ENCODE peak calls at places on chromosomes 6 and 20, in five cellular contexts. Y is upper lobe of right lung; T is lung; F is CD8-positive, alpha-beta T cell; B is OCI-LY7. W is an unnamed sample.
A peak's percentile ranks its signal among the peaks of the same experiment; 100 is the strongest.

GRCh38 chr6:136752554-136752953 is 39.7 kb downstream of the MAP3K5 start:
- DNase-seq in Y (no peak), T (no peak), F (no peak), B (no peak), W (no peak)

GRCh38 chr6:79630400-79630882 is 688 bp upstream of the SH3BGRL2 start:
- DNase-seq in Y (no peak), T (no peak), F (no peak), B (no peak), W (no peak)

GRCh38 chr6:152220785-152221184 is 413.3 kb downstream of the ESR1 start:
- DNase-seq in Y (no peak), T (no peak), F (no peak), B (no peak), W (no peak)

GRCh38 chr6:138430361-138431145 is 26.5 kb downstream of the HEBP2 start:
- DNase-seq in Y (no peak), T (no peak), F (no peak), B (no peak), W (no peak)

GRCh38 chr20:59004493-59004762 is 2.6 kb downstream of the CTSZ start:
- DNase-seq in Y (peak; percentile 85), T (no peak), F (peak; percentile 41), B (no peak), W (no peak)

GRCh38 chr6:68527691-68528090 is 107.4 kb upstream of the ADGRB3 start:
- DNase-seq in Y (no peak), T (no peak), F (no peak), B (no peak), W (no peak)

GRCh38 chr6:89483111-89483720 is 50.3 kb downstream of the ANKRD6 start:
- DNase-seq in Y (no peak), T (peak; percentile 34), F (no peak), B (no peak), W (peak; percentile 99)

GRCh38 chr6:71619836-71620235 is 266.5 kb upstream of the RIMS1 start:
- DNase-seq in Y (no peak), T (no peak), F (no peak), B (no peak), W (no peak)

GRCh38 chr20:21505810-21506530 is 7.9 kb downstream of the NKX2-2 start:
- DNase-seq in Y (peak; percentile 75), T (no peak), F (peak; percentile 61), B (no peak), W (no peak)

GRCh38 chr6:26475823-26476729 is 18.3 kb downstream of the BTN2A1 start:
- DNase-seq in Y (no peak), T (no peak), F (no peak), B (no peak), W (no peak)
- H3K36me3 ChIP-seq in Y (no peaks in the 10 kb centered on the region), T (no peaks in the 10 kb centered on the region), F (no peaks in the 10 kb centered on the region), B (peaks cover 28% of the 10 kb centered on the region), W (no peaks in the 10 kb centered on the region)

DNA sequence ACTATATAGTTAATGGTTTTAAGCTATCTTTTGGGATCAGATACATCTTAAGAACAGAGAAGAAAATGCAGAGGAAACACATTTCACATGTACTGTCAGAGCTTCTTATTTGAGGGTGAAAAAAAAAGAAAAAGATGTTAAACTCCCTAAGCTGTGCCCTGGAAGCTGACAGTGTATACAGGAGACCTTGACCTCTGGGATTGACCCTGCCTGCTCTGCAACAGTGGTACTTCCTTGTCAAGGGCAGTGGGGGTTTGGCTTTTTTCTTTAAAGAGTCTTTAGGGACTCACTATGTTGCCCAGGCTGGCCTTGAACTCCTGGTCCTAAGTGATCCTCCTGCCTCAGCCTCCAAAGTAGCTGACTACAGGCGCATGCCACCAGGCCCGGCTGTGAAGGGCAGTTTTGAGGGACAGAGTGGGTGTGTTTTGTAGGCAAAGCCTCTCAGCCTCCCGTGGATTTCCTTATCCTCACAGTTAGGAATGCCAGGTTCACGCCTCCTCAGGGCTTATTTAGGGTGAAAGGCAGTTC is 60.6 kb upstream of the SLC22A1 start:
- DNase-seq in Y (no peak), T (no peak), F (no peak), B (no peak), W (no peak)
- H3K4me1 ChIP-seq in Y (no peaks in the 10 kb centered on the region), T (no peaks in the 10 kb centered on the region), F (peaks cover 9% of the 10 kb centered on the region), B (no peaks in the 10 kb centered on the region), W (no peaks in the 10 kb centered on the region)

GRCh38 chr20:12975833-12976608 is 32.8 kb upstream of the SPTLC3 start:
- DNase-seq in Y (no peak), T (peak; percentile 35), F (no peak), B (no peak), W (no peak)

GRCh38 chr20:12977634-12978394 is 31.0 kb upstream of the SPTLC3 start:
- DNase-seq in Y (no peak), T (no peak), F (no peak), B (no peak), W (no peak)

GRCh38 chr20:12976720-12977633 is 31.8 kb upstream of the SPTLC3 start:
- DNase-seq in Y (no peak), T (no peak), F (no peak), B (no peak), W (no peak)

GRCh38 chr20:12982098-12982497 is 26.7 kb upstream of the SPTLC3 start:
- DNase-seq in Y (no peak), T (no peak), F (no peak), B (no peak), W (no peak)

GRCh38 chr20:12978613-12979495 is 29.9 kb upstream of the SPTLC3 start:
- DNase-seq in Y (no peak), T (no peak), F (no peak), B (no peak), W (no peak)
- H3K4me3 ChIP-seq in Y (no peak overlapping the region), T (no peak overlapping the region), F (no peak overlapping the region), B (no peak overlapping the region), W (no peak overlapping the region)

GRCh38 chr6:24908555-24908954 is 27.2 kb downstream of the RIPOR2 start:
- DNase-seq in Y (no peak), T (no peak), F (no peak), B (no peak), W (peak; percentile 44)

GRCh38 chr6:24906314-24906713 is 29.4 kb downstream of the RIPOR2 start:
- DNase-seq in Y (no peak), T (no peak), F (no peak), B (no peak), W (no peak)

GRCh38 chr6:24909281-24910216 is 26.2 kb downstream of the RIPOR2 start:
- DNase-seq in Y (no peak), T (no peak), F (no peak), B (peak; percentile 69), W (no peak)

GRCh38 chr6:24910331-24910849 is 25.4 kb downstream of the RIPOR2 start:
- DNase-seq in Y (peak; percentile 66), T (no peak), F (peak; percentile 52), B (peak; percentile 82), W (no peak)

DNA sequence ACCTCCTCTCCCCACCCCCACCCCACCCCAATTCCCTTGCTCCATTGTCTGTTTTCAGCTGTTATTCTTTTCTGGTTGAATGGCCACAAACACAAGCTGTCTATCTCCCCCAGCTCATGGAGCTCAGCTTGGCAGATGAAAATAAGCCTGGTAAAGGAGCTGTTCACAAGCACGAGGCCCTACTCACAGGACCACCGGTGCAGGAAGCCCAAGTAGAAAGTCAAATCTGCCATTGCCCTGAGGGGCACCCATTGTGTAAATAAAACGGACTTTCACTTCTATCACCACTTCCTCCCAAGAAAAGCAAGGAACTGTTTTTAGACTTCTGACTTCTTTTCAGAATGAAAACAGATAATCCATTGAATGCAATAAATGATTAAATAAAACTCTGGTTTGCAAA is 27.8 kb downstream of the RIPOR2 start:
- DNase-seq in Y (no peak), T (no peak), F (no peak), B (peak; percentile 83), W (no peak)
- H3K36me3 ChIP-seq in Y (no peaks in the 10 kb centered on the region), T (no peaks in the 10 kb centered on the region), F (peaks cover 19% of the 10 kb centered on the region), B (peaks cover 31% of the 10 kb centered on the region), W (no peaks in the 10 kb centered on the region)